ENCODE peak calls at places on chromosomes 5 and 9, in nine cellular contexts. K is CD8-positive, alpha-beta T cell; W is DND-41; Y is endodermal cell; U is fibroblast of mammary gland; O is esophagus muscularis mucosa; G is psoas muscle; H is Peyer's patch; T is breast epithelium. C is an unnamed sample.

GRCh38 chr5:181189962-181190710 is 14.9 kb downstream of the TRIM7 start:
- DNase-seq in Y (peak), U (no peak), O (no peak), K (no peak), H (peak), W (no peak), G (peak), T (no peak), C (peak)

GRCh38 chr5:42993516-42994284 is 46.4 kb downstream of the ANXA2R start:
- DNase-seq in H (no peak), W (peak), O (no peak), U (peak), Y (no peak), T (no peak), G (peak), K (peak), C (no peak)

GRCh38 chr5:6478793-6479192 is 30.1 kb downstream of the UBE2QL1 start:
- DNase-seq in U (no peak), T (no peak), G (no peak), Y (no peak), K (no peak), W (no peak), H (no peak), O (no peak), C (no peak)

GRCh38 chr9:126794441-126794840 is 10.4 kb upstream of the ZBTB43 start:
- DNase-seq in O (peak), W (no peak), T (no peak), U (no peak), G (no peak), Y (no peak), H (no peak), K (no peak), C (no peak)

GRCh38 chr5:177600458-177601018 is 606 bp downstream of the B4GALT7 start:
- DNase-seq in K (no peak), T (no peak), W (no peak), G (no peak), U (peak), O (no peak), H (no peak), Y (no peak), C (no peak)

GRCh38 chr5:53262348-53262970 is 152.9 kb upstream of the MOCS2 start:
- DNase-seq in G (no peak), K (no peak), Y (peak), O (no peak), T (no peak), W (peak), H (no peak), U (peak), C (no peak)

GRCh38 chr5:98307811-98308210 is 465.7 kb upstream of the RGMB start:
- DNase-seq in G (no peak), K (no peak), W (no peak), U (peak), Y (no peak), T (no peak), H (no peak), O (no peak), C (no peak)

GRCh38 chr5:23996525-23996924 is 489.1 kb downstream of the PRDM9 start:
- DNase-seq in H (no peak), G (no peak), T (no peak), O (no peak), W (no peak), K (no peak), Y (peak), U (no peak), C (no peak)

GRCh38 chr9:22067196-22067595 is 58.1 kb upstream of the CDKN2B start:
- DNase-seq in Y (no peak), K (no peak), W (no peak), O (no peak), T (no peak), H (no peak), U (no peak), G (no peak), C (no peak)

GRCh38 chr5:131774652-131775367 is 22.0 kb downstream of the FNIP1 start:
- DNase-seq in H (no peak), W (no peak), O (no peak), K (no peak), U (no peak), Y (no peak), G (no peak), T (no peak), C (no peak)

GRCh38 chr9:95157491-95158151 is 159.9 kb downstream of the FANCC start:
- DNase-seq in U (peak), Y (no peak), O (no peak), H (no peak), K (no peak), T (peak), G (no peak), W (no peak), C (no peak)

GRCh38 chr5:135392256-135392655 is 6.8 kb downstream of the MACROH2A1 start:
- DNase-seq in K (no peak), G (no peak), T (no peak), W (no peak), O (peak), Y (no peak), U (peak), H (no peak), C (no peak)

GRCh38 chr5:34552129-34552528 is 104.0 kb upstream of the RAI14 start:
- DNase-seq in Y (no peak), K (no peak), G (no peak), W (no peak), O (no peak), H (no peak), U (peak), T (peak), C (no peak)

GRCh38 chr5:21823076-21823574 is 1030.0 kb downstream of the CDH12 start:
- DNase-seq in T (no peak), G (no peak), H (no peak), O (no peak), U (no peak), K (no peak), Y (no peak), W (no peak), C (no peak)

GRCh38 chr5:91264311-91265051 is 118.6 kb downstream of the ARRDC3 start:
- DNase-seq in W (no peak), T (no peak), K (no peak), U (no peak), H (no peak), O (no peak), Y (no peak), G (no peak), C (no peak)

GRCh38 chr9:105194234-105194633 is 50.2 kb upstream of the SLC44A1 start:
- DNase-seq in U (no peak), H (no peak), K (no peak), Y (no peak), G (no peak), T (no peak), W (no peak), O (no peak), C (no peak)

GRCh38 chr5:17282283-17283120 is 65.1 kb downstream of the BASP1 start:
- DNase-seq in W (no peak), T (no peak), H (no peak), U (no peak), Y (no peak), K (no peak), G (no peak), O (peak), C (no peak)

GRCh38 chr5:180090769-180091546 is 19.4 kb upstream of the RNF130 start:
- DNase-seq in T (peak), H (peak), G (no peak), W (no peak), Y (peak), K (no peak), U (peak), O (no peak), C (peak)
- TF ChIP-seq CTCF in T (no peak), H (no peak), G (no peak), W (peak), Y (peak), K (peak), U (no peak), O (no peak), C (no peak)

GRCh38 chr5:95385334-95385733 is 5.8 kb upstream of the FAM81B start:
- DNase-seq in Y (no peak), T (no peak), U (no peak), G (no peak), O (no peak), W (no peak), H (no peak), K (no peak), C (no peak)
- H3K4me3 ChIP-seq in Y (no peak), T (no peak), U (no peak), G (no peak), O (no peak), W (no peak), H (no peak), K (no peak), C (no peak)

DNA sequence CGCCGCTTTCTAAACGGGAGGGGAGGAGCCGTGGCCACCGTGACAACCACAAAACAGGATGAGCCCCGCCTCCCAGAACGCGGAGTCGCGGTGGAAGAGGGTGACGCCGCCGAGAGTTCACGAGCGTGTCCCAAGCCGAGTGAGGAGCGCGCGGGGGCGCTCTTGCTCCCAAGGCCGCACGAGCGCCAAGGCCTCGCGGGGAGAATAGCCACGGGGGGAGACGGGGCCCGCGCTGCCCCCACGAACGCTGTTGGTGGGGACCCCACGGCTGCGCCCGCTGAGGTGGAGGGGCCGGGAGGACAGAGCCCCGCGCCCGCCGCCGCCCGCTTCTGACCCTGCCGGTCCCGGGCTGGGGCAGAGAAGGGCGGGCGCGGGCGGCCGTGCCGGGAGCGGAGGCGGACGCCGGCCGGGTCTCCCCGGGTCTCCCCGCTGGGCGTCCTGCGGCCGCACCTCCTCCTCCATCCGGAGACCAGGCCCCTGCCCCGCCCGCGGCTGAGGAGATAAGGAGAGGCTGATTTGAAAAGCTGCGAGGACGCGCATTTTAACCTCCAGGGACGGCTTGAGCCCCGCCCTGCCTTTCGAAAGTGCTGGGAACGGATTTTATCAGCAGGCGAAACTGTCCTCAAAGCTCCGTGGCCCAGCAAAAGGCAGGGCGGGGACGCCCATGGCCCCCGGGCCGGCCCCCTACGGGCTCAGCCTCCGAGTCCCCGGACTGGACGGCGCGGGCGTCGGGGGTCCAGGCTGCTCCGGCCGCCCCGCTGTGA is 3.8 kb upstream of the NKD2 start:
- DNase-seq in O (no peak), Y (peak), G (peak), U (peak), T (peak), K (peak), H (peak), W (peak), C (peak)
- TF ChIP-seq CTCF in O (peak), Y (peak), G (peak), U (peak), T (no peak), K (no peak), H (peak), W (peak), C (no peak)

GRCh38 chr9:81682177-81682576 is 7.2 kb downstream of the TLE1 start:
- DNase-seq in W (no peak), Y (no peak), G (no peak), T (no peak), O (no peak), K (no peak), H (no peak), U (no peak), C (no peak)
- H3K4me3 ChIP-seq in W (peak), Y (peak), G (no peak), T (peak), O (no peak), K (no peak), H (no peak), U (no peak), C (no peak)

GRCh38 chr9:88990721-88991065 is 575 bp upstream of the S1PR3 start:
- DNase-seq in O (no peak), H (no peak), Y (peak), G (no peak), T (no peak), W (no peak), K (no peak), U (no peak), C (no peak)
- TF ChIP-seq CTCF in O (peak), H (no peak), Y (peak), G (no peak), T (no peak), W (no peak), K (no peak), U (no peak), C (no peak)

DNA sequence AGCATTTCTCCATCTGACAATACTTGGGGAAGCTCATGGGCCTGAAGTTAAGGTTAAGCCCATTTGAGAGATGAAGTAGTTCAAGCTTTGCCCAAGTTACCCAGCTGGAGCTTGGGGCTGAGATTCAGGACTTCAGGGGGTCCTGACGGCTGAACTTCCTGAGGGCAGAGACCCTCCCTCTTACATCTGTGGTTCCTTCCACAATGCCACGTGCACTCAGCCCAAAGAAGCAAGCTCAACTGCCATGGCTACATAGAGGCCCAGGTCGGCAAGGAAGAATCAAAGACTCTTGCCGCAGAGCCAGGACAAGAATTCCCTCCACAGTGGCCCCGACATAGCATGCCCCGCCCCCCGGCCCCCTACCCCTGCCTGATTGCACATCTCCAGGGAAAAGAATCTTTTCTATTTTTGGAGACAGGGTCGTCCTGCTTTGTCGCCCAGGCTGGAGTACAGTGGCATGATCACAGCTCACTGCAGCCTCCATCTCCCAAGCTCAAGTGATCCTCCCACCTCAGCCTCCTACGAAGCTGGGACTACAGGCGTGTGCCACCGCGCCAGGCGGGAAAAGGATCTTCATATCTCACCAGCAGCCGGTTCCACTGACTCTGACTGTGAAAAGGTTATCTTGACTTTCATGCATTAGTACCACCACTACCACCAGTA is 9.2 kb downstream of the PHF19 start:
- DNase-seq in H (no peak), O (no peak), Y (no peak), U (no peak), K (no peak), W (no peak), G (no peak), T (no peak), C (no peak)
- H3K4me3 ChIP-seq in H (peak), O (peak), Y (peak), U (no peak), K (no peak), W (no peak), G (peak), T (peak), C (no peak)

DNA sequence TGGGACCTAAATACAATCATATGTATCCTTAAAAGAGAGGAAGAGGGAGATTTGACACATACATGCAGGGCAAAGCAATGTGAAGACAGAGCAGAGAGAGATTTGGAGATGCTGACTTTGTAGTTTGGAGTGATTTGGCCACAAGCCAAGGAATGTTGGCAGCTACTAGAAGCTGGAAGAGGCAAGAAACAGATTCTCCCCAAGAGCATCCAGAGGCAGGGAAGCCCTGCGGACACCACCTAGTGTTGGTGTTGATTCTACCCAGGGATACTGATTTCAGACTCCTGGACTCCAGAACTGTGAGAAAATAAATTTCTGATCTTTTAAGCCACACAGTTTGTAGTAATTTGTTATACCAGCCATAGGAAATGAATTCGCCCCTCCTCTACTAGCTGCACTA is 64.9 kb upstream of the OSMR start:
- DNase-seq in Y (no peak), G (peak), O (no peak), K (no peak), U (peak), T (peak), W (no peak), H (no peak), C (peak)
- TF ChIP-seq CTCF in Y (no peak), G (peak), O (no peak), K (no peak), U (peak), T (no peak), W (no peak), H (no peak), C (no peak)

DNA sequence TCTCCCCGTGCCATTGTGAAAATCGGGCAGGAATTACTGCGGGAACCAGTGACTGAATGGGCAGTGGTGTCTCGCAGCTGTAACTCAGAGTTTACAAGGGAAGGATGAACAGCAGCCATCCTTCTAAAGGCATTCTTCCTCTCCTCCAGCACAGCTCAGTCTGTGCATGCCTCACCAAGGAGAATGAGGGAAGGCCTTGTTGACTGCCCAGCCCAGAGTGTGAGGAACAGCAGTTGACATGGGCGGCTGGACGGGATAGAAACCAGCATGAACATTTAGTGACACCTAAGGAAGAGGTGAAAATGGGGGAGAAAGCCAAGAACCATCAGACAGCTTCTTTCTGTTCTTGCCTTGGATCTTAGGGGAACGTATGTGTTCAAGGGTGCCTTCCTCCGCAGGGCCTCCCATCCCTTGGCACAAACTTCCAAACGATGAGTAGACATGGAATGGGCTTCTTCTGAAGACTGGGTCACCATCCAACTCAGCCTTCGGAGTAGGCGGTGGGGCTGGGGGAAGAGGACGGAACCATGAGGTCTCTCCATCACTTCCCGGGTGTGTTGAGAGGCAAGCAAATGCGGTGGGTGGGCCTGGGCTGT is 887 bp upstream of the PDE8B start:
- DNase-seq in W (no peak), K (no peak), G (no peak), T (no peak), O (no peak), Y (no peak), H (no peak), U (no peak), C (no peak)
- H3K4me3 ChIP-seq in W (no peak), K (no peak), G (peak), T (peak), O (peak), Y (no peak), H (peak), U (no peak), C (no peak)

DNA sequence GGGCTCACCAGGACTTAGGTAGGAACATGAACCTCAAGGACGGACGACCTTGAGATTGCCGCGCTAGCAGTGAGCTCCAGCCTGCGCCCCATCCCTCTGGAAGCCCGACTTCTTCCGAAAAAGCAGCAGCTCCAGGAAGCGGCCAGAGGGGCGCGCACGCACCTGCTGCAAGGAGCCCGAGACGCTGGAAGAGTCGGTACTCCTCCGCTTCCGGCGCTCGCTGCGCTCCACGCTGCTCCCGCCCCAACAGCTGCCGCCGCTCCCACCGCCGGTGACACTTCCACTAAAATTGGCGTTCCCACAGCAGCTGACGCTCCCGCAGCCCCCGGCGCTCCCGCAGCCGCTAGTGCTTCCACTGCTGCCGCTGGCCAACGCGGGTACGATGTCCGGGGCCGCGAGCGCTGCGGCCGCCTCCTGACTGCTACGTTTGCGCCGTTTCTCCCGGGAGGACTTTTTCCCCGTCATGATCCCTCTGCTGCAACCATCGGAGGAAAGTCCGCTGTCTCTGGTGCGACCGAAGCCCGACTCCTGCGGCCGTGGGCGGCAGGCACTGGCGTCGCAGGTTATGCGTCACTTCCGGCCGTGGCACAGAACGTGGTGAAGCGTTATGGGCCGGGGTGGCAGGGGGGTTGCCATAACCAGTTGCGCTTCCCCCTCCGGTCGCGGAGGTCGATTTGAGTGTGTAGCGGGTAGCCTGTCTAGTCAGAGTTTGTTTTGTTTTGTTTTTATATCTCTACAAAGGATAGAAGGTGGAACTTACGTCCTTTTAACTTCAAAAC is at the start of gene CAAP1:
- DNase-seq in O (peak), G (peak), U (peak), T (peak), W (peak), H (peak), Y (peak), K (peak), C (peak)
- TF ChIP-seq CTCF in O (no peak), G (peak), U (peak), T (peak), W (peak), H (peak), Y (peak), K (peak), C (no peak)

GRCh38 chr9:120505186-120505585 is 74.8 kb downstream of the CDK5RAP2 start:
- DNase-seq in O (no peak), Y (no peak), T (no peak), U (peak), W (no peak), H (no peak), G (no peak), K (no peak), C (no peak)

GRCh38 chr9:120513825-120514598 is 66.0 kb downstream of the CDK5RAP2 start:
- DNase-seq in H (no peak), T (no peak), W (no peak), O (no peak), U (no peak), G (no peak), Y (no peak), K (no peak), C (no peak)

GRCh38 chr9:120510816-120511215 is 69.2 kb downstream of the CDK5RAP2 start:
- DNase-seq in O (no peak), Y (no peak), W (no peak), G (no peak), K (no peak), H (no peak), T (no peak), U (no peak), C (no peak)

DNA sequence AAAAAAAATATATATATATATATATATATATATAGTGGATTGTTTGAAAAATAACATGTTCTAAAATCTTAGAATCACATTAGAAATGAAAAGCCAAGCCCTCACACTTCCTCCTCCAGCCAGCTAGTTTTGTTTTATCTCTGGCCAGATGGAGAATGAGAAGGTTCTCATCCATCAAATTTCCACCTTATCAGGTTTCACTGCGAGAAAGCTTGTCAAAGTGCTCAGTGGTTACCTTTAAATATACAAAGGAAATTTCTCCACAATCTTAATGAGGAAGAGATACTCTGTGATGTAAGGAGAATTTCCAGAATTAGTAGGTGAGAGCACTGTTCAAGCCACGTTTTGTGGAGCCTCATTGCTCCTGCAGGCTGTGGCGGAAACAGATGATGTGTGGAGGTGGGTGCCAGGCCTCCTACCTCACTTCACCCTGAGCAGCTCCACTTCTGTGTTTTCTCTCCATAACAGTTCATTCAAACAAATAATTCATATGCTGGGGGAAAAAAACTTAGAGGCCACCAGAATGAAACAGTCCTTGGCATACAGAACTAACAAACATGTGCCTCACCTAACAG is 71.9 kb downstream of the CDK5RAP2 start:
- DNase-seq in K (no peak), Y (no peak), G (no peak), O (no peak), T (no peak), H (no peak), W (no peak), U (no peak), C (no peak)
- H3K4me3 ChIP-seq in K (no peak), Y (no peak), G (no peak), O (no peak), T (no peak), H (no peak), W (no peak), U (no peak), C (no peak)

C was measured in lower leg skin.